ENCODE peak calls at places on chromosomes 11 and 22, in seven cellular contexts. E, J, O, N, P, U and C are unnamed samples. For H3K4me1, the result is how much of the 10 kb centered on the place peaks cover.

GRCh38 chr11:93216511-93217121 is 18.8 kb upstream of the SLC36A4 start:
- DNase-seq in J (no peak), N (no peak), U (no peak), E (no peak), O (no peak), P (no peak), C (no peak)

GRCh38 chr22:36462475-36462790 is 19.0 kb downstream of the TXN2 start:
- DNase-seq in N (no peak), J (no peak), E (no peak), P (no peak), U (no peak), O (no peak), C (no peak)

GRCh38 chr11:112756166-112756565 is 205.1 kb upstream of the NCAM1 start:
- DNase-seq in E (no peak), O (no peak), U (no peak), P (no peak), J (no peak), N (no peak), C (peak)

GRCh38 chr11:19290356-19290755 is 49.6 kb upstream of the E2F8 start:
- DNase-seq in U (no peak), J (no peak), O (no peak), N (no peak), E (no peak), P (no peak), C (no peak)

GRCh38 chr22:42271906-42272305 is 1.5 kb upstream of the TCF20 start:
- DNase-seq in P (no peak), U (no peak), O (no peak), N (no peak), E (no peak), J (no peak), C (no peak)

GRCh38 chr11:114262681-114263509 is 33.3 kb upstream of the NNMT start:
- DNase-seq in J (no peak), O (no peak), P (peak), U (no peak), E (no peak), N (no peak), C (peak)

GRCh38 chr11:117511483-117511934 is 183.9 kb downstream of the CEP164 start:
- DNase-seq in P (no peak), J (no peak), E (no peak), U (no peak), N (no peak), O (no peak), C (no peak)

GRCh38 chr22:20788627-20789344 is 14.9 kb downstream of the SERPIND1 start:
- DNase-seq in E (no peak), N (no peak), P (no peak), J (no peak), U (no peak), O (no peak), C (no peak)

GRCh38 chr11:125586618-125587017 is 6.0 kb upstream of the STT3A start:
- DNase-seq in E (no peak), J (no peak), U (no peak), N (no peak), O (no peak), P (no peak), C (no peak)

GRCh38 chr11:119363874-119364590 is 17.5 kb downstream of the USP2 start:
- DNase-seq in P (peak), O (no peak), U (no peak), E (peak), N (no peak), J (peak), C (peak)
- H3K4me1 ChIP-seq in P (under half), O (under half), U (half or more), E (half or more), N (under half), J (under half), C (under half)

DNA sequence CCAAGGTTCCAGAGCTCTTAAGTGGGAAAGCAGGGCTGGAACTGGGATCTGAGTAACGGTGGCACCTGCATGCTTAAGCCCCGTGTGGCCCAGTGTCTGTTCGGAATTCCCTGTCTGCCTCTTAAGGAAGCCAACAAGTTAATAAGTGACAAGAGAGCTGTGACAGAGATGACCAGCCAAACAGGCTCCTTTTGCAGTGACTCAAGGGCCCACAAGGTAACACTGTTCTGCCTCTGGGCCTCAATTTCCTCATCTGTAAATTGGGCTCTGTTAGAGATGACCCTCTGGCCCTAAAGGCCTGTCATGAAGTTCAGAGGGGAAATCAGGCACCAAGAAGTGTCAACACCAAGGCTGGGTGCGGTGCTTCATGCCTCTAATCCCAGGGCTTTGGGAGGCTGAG is 18.6 kb downstream of the USH1C start:
- DNase-seq in O (no peak), N (no peak), P (no peak), J (no peak), E (no peak), U (no peak), C (no peak)
- TF ChIP-seq CTCF in O (no peak), N (no peak), P (no peak), J (no peak), E (no peak), U (no peak), C (no peak)

GRCh38 chr11:15912291-15912690 is 444.1 kb downstream of the SOX6 start:
- DNase-seq in P (no peak), N (no peak), U (no peak), E (no peak), O (no peak), J (no peak), C (no peak)

GRCh38 chr11:15913261-15913660 is 443.1 kb downstream of the SOX6 start:
- DNase-seq in U (no peak), J (no peak), O (no peak), N (no peak), P (no peak), E (no peak), C (no peak)

GRCh38 chr11:15911377-15912044 is 444.8 kb downstream of the SOX6 start:
- DNase-seq in P (no peak), U (no peak), N (peak), J (peak), E (no peak), O (peak), C (no peak)

GRCh38 chr11:15910761-15911160 is 445.6 kb downstream of the SOX6 start:
- DNase-seq in U (no peak), E (no peak), N (no peak), P (no peak), J (no peak), O (no peak), C (no peak)

GRCh38 chr11:15912825-15913224 is 443.5 kb downstream of the SOX6 start:
- DNase-seq in J (no peak), P (no peak), E (no peak), O (no peak), N (no peak), U (no peak), C (no peak)
- H3K4me3 ChIP-seq in J (no peak), P (no peak), E (no peak), O (no peak), N (no peak), U (no peak), C (no peak)

GRCh38 chr11:77072851-77073327 is 6.1 kb downstream of the CAPN5 start:
- DNase-seq in O (no peak), N (no peak), E (no peak), P (no peak), U (no peak), J (no peak), C (no peak)
- H3K4me1 ChIP-seq in O (under half), N (under half), E (half or more), P (under half), U (under half), J (under half), C (under half)